ENCODE peak calls at places on chromosomes 12 and 14, in four cellular contexts. I is astrocyte, Y is IMR-90, J is uterus. N is an unnamed sample. For H3K4me1, the result is how much of the 10 kb centered on the place peaks cover.

GRCh38 chr12:56271031-56271430 is 4.3 kb downstream of the COQ10A start:
- DNase-seq in J (no peak), I (no peak), Y (peak), N (peak)

GRCh38 chr14:52068741-52069616 is at the start of gene NID2:
- DNase-seq in J (peak), Y (peak), I (peak), N (peak)

GRCh38 chr12:121513464-121514183 is 67.2 kb downstream of the KDM2B start:
- DNase-seq in I (no peak), J (no peak), Y (no peak), N (no peak)

GRCh38 chr12:55610598-55610997 is 26.1 kb upstream of the OR10P1 start:
- DNase-seq in Y (no peak), I (no peak), J (no peak), N (no peak)

GRCh38 chr12:78088391-78088832 is 257.7 kb downstream of the NAV3 start:
- DNase-seq in Y (peak), I (no peak), J (no peak), N (no peak)

GRCh38 chr12:116910645-116911449 is at the start of gene FBXW8:
- DNase-seq in I (peak), J (peak), Y (peak), N (peak)

GRCh38 chr12:95169368-95169767 is 47.9 kb downstream of the FGD6 start:
- DNase-seq in J (no peak), Y (peak), I (peak), N (no peak)

GRCh38 chr14:42013560-42013959 is 406.9 kb downstream of the LRFN5 start:
- DNase-seq in I (peak), Y (peak), J (no peak), N (no peak)

GRCh38 chr12:10086387-10086786 is 12.4 kb downstream of the CLEC1A start:
- DNase-seq in J (no peak), Y (no peak), I (no peak), N (no peak)

GRCh38 chr12:45415393-45415817 is 199.5 kb downstream of the ANO6 start:
- DNase-seq in I (peak), Y (peak), J (peak), N (peak)

GRCh38 chr12:2283910-2284309 is 231.1 kb downstream of the CACNA1C start:
- DNase-seq in I (peak), Y (peak), J (no peak), N (no peak)

GRCh38 chr12:58346032-58346632 is 404.8 kb downstream of the ATP23 start:
- DNase-seq in I (peak), Y (peak), J (no peak), N (no peak)

GRCh38 chr12:86735072-86735471 is 478.9 kb upstream of the MGAT4C start:
- DNase-seq in Y (no peak), J (no peak), I (no peak), N (no peak)

GRCh38 chr12:41302979-41303403 is 114.9 kb downstream of the PDZRN4 start:
- DNase-seq in J (no peak), I (no peak), Y (no peak), N (no peak)

GRCh38 chr14:68282479-68283377 is 463.1 kb downstream of the RAD51B start:
- DNase-seq in Y (no peak), I (no peak), J (no peak), N (no peak)

GRCh38 chr14:21255385-21256101 is 13.7 kb downstream of the HNRNPC start:
- DNase-seq in J (no peak), Y (peak), I (peak), N (no peak)

DNA sequence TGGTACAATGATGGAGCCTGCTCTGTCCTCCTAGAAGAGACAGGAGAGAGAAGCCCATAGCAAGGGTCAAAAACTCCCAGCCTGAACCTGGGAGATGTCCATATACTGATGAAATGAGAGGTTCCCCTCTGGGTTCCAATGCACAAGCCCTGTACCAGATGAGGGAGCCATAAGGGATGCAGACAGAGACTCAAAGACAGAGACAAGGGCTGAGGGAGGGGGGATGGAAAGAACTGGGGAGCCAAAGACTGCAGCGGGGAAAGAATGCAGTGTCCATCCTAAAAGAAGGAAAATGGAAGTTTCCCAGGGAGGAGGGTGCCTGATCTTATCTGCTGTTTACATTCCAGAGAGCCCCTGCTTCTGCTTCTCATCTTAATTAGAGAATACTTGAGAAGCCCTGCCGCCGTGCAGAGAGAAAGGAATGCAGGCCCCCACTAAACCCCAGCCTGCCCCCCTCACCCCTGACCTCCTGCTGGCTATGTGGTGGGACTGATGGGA is 27.7 kb downstream of the KRT18 start:
- DNase-seq in Y (peak), J (no peak), I (peak), N (no peak)
- H3K4me1 ChIP-seq in Y (under half), J (under half), I (under half), N (under half)

DNA sequence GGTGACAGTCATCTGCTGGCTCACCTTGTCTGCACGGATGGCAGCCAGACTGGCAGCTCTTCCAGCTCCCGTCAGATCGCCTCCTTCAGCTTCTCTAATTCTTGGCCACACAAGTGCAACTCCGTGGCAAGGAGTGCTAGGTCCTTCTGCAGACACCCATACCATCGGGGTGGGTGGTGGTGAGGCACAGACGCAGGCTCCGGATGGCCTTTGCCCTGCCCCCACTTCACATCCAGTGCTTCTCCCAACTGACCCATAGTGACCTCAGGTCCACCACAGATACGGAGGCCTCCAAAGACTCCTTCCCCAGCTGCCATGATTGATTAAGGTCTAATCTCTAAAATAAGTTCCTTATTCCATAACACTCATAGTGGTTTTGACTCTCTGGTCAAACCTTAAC is 19.9 kb upstream of the CD27 start:
- DNase-seq in J (no peak), I (no peak), Y (no peak), N (no peak)
- H3K4me1 ChIP-seq in J (under half), I (under half), Y (under half), N (under half)

GRCh38 chr14:74649673-74650072 is 37.6 kb upstream of the LTBP2 start:
- DNase-seq in Y (no peak), J (no peak), I (no peak), N (no peak)
- H3K4me1 ChIP-seq in Y (under half), J (under half), I (under half), N (under half)

GRCh38 chr14:103090481-103091020 is 4.0 kb upstream of the EXOC3L4 start:
- DNase-seq in J (no peak), Y (no peak), I (no peak), N (no peak)

GRCh38 chr14:103091883-103092222 is 2.7 kb upstream of the EXOC3L4 start:
- DNase-seq in I (no peak), J (no peak), Y (no peak), N (no peak)

GRCh38 chr14:103089386-103090335 is 4.9 kb upstream of the EXOC3L4 start:
- DNase-seq in I (no peak), J (no peak), Y (no peak), N (no peak)

GRCh38 chr14:103088921-103089320 is 4.9 kb downstream of the LBHD2 start:
- DNase-seq in Y (no peak), J (no peak), I (no peak), N (no peak)

GRCh38 chr14:103091041-103091882 is 3.3 kb upstream of the EXOC3L4 start:
- DNase-seq in Y (peak), I (no peak), J (peak), N (no peak)
- H3K4me1 ChIP-seq in Y (under half), I (under half), J (under half), N (under half)

N was measured in gastrocnemius medialis.